ENCODE peak calls at places on chromosomes 5 and 9, in seven cellular contexts. S is fibroblast of mammary gland, A is H9, Y is PC-3, V is lower leg skin, B is fibroblast of lung, Q is mucosa of descending colon. J is an unnamed sample.

GRCh38 chr5:126499742-126500396 is 76.7 kb downstream of the GRAMD2B start:
- DNase-seq in Q (no peak), S (peak), B (no peak), V (no peak), A (peak), Y (peak), J (no peak)

GRCh38 chr5:38148021-38148625 is 110.2 kb upstream of the EGFLAM start:
- DNase-seq in Y (no peak), A (no peak), Q (no peak), V (no peak), B (no peak), S (no peak), J (no peak)

GRCh38 chr5:170049713-170050112 is 56.0 kb upstream of the FOXI1 start:
- DNase-seq in Q (no peak), Y (no peak), S (no peak), V (peak), B (no peak), A (no peak), J (no peak)

GRCh38 chr9:134696433-134696832 is 54.8 kb downstream of the COL5A1 start:
- DNase-seq in A (no peak), B (no peak), S (no peak), V (no peak), Y (no peak), Q (no peak), J (no peak)

GRCh38 chr9:127805620-127806019 is 2.9 kb downstream of the FPGS start:
- DNase-seq in Q (no peak), S (peak), V (no peak), A (peak), B (peak), Y (no peak), J (peak)

GRCh38 chr5:69224520-69224919 is 10.2 kb upstream of the CDK7 start:
- DNase-seq in Y (peak), Q (no peak), B (no peak), S (no peak), V (no peak), A (no peak), J (no peak)

GRCh38 chr5:14960120-14960462 is 88.5 kb upstream of the ANKH start:
- DNase-seq in Q (no peak), V (no peak), Y (no peak), B (no peak), S (no peak), A (no peak), J (no peak)

GRCh38 chr5:72818866-72819534 is 2.5 kb downstream of the TNPO1 start:
- DNase-seq in B (peak), S (peak), Q (peak), Y (peak), A (peak), V (peak), J (peak)

GRCh38 chr5:38672059-38672791 is 115.8 kb upstream of the LIFR start:
- DNase-seq in A (no peak), Q (no peak), V (no peak), B (peak), Y (peak), S (peak), J (no peak)

GRCh38 chr5:16826379-16827125 is 109.5 kb downstream of the MYO10 start:
- DNase-seq in Y (no peak), V (no peak), S (no peak), Q (no peak), B (no peak), A (no peak), J (no peak)

GRCh38 chr5:159139787-159140186 is 40.1 kb upstream of the EBF1 start:
- DNase-seq in Q (no peak), Y (no peak), V (no peak), B (no peak), S (no peak), A (no peak), J (no peak)

GRCh38 chr5:161150589-161150988 is 298.6 kb upstream of the ATP10B start:
- DNase-seq in A (no peak), Y (no peak), S (no peak), B (no peak), Q (no peak), V (no peak), J (no peak)

GRCh38 chr5:89211836-89212235 is 328.9 kb upstream of the MEF2C start:
- DNase-seq in A (no peak), B (peak), S (peak), Q (no peak), Y (peak), V (no peak), J (no peak)

GRCh38 chr9:69579032-69579748 is 93.0 kb downstream of the APBA1 start:
- DNase-seq in A (no peak), B (no peak), Q (no peak), V (no peak), S (no peak), Y (no peak), J (no peak)

GRCh38 chr5:132089363-132089762 is 15.8 kb downstream of the CSF2 start:
- DNase-seq in S (no peak), V (no peak), A (no peak), Y (no peak), Q (no peak), B (no peak), J (no peak)

GRCh38 chr5:111697215-111697614 is 59.8 kb downstream of the NREP start:
- DNase-seq in B (peak), Q (no peak), A (no peak), S (peak), V (no peak), Y (no peak), J (no peak)

GRCh38 chr9:20552874-20553624 is 69.2 kb downstream of the MLLT3 start:
- DNase-seq in Q (no peak), A (no peak), Y (peak), B (peak), S (peak), V (no peak), J (no peak)

GRCh38 chr5:79636981-79637733 is 24.9 kb downstream of the TENT2 start:
- DNase-seq in Y (no peak), B (no peak), S (peak), V (no peak), Q (no peak), A (no peak), J (no peak)

GRCh38 chr5:145943674-145944121 is 7.3 kb downstream of the SH3RF2 start:
- DNase-seq in B (peak), Y (peak), S (peak), V (no peak), A (no peak), Q (no peak), J (no peak)

GRCh38 chr5:77928776-77929175 is 152.6 kb upstream of the TBCA start:
- DNase-seq in Y (no peak), Q (no peak), A (no peak), S (no peak), B (no peak), V (no peak), J (no peak)

GRCh38 chr9:75088646-75089368 is 493 bp downstream of the OSTF1 start:
- DNase-seq in V (peak), B (peak), Y (peak), A (peak), Q (peak), S (peak), J (peak)

GRCh38 chr5:180354966-180355365 is 1.8 kb upstream of the GFPT2 start:
- DNase-seq in Y (no peak), S (no peak), B (no peak), Q (no peak), V (no peak), A (no peak), J (no peak)

GRCh38 chr9:36158917-36159316 is 10.3 kb upstream of the CCIN start:
- DNase-seq in V (no peak), S (peak), A (no peak), B (peak), Q (no peak), Y (no peak), J (no peak)

GRCh38 chr9:69218166-69218565 is 44.1 kb downstream of the TJP2 start:
- DNase-seq in Y (no peak), S (no peak), V (no peak), Q (no peak), A (no peak), B (no peak), J (no peak)

GRCh38 chr5:108560581-108560980 is 178.7 kb upstream of the FBXL17 start:
- DNase-seq in Q (no peak), V (no peak), B (peak), A (no peak), S (peak), Y (peak), J (no peak)

GRCh38 chr9:132697230-132697629 is 27.0 kb downstream of the GTF3C4 start:
- DNase-seq in B (no peak), Q (no peak), A (no peak), S (peak), V (no peak), Y (no peak), J (no peak)

GRCh38 chr9:33155393-33155792 is 11.7 kb downstream of the B4GALT1 start:
- DNase-seq in Y (peak), V (peak), B (peak), A (no peak), S (no peak), Q (no peak), J (no peak)

GRCh38 chr5:124661317-124662141 is 84.9 kb downstream of the ZNF608 start:
- DNase-seq in S (peak), V (no peak), A (no peak), Y (peak), B (peak), Q (no peak), J (peak)

DNA sequence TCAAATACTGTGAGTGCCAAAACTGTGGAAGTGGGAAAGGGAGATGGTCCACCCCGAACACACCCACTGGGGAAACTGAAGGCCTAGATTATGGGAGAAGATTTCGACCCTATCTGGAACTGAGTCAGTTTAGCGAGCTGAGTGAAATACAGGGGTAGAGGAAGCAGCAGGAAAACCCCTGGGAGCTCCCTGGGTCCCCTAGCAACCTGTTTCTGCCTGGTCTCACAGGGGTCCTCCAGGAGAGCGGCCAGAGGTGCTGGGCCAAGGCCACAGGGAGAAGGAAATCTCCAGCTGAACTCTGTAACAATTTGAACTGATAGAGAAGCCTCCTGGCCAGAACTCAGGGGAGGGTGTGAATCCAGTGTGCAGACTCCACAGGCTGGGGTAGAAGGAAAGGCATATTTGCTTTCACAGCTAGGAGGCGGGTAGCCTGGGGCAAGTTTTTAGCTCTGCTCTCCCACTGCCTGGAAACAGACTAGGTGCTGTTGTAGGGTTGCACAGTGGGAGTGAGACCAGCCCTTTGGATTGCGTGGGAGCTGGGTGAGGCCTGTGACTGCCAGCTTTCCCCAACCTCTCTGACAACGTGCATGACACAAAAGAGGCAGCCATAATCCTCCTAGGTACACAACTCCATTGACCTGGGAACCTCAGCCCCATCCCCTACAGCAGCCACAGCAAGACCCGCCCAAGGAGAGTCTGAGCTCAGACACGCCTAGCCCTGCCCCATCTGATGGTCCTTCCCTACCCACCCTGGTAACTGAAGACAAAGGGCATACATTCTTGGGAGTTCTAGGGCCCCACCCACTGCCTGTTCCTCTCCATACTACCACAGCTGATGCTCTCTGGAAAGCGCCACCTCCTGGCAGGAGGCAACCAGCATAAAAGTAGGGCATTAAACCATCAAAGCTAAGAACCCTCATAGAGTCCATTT is 78.8 kb upstream of the GPBP1 start:
- DNase-seq in A (peak), Y (peak), V (no peak), Q (peak), B (no peak), S (peak), J (peak)
- TF ChIP-seq CTCF in A (peak), Y (peak), V (no peak), Q (peak), B (no peak), S (peak), J (no peak)

GRCh38 chr9:89865981-89866380 is 261.2 kb downstream of the GADD45G start:
- DNase-seq in Q (no peak), A (no peak), B (no peak), V (no peak), S (no peak), Y (no peak), J (peak)
- TF ChIP-seq CTCF in Q (no peak), A (no peak), B (no peak), V (no peak), S (no peak), Y (no peak), J (no peak)

GRCh38 chr5:102222772-102223171 is 73.3 kb downstream of the SLCO4C1 start:
- DNase-seq in B (no peak), S (no peak), V (no peak), Y (peak), A (no peak), Q (no peak), J (no peak)
- TF ChIP-seq CTCF in B (no peak), S (no peak), V (no peak), Y (no peak), A (no peak), Q (no peak), J (no peak)

GRCh38 chr9:89564257-89564878 is 40.4 kb upstream of the GADD45G start:
- DNase-seq in B (no peak), V (peak), A (peak), Q (no peak), S (no peak), Y (peak), J (peak)
- TF ChIP-seq CTCF in B (no peak), V (no peak), A (peak), Q (no peak), S (no peak), Y (peak), J (no peak)

DNA sequence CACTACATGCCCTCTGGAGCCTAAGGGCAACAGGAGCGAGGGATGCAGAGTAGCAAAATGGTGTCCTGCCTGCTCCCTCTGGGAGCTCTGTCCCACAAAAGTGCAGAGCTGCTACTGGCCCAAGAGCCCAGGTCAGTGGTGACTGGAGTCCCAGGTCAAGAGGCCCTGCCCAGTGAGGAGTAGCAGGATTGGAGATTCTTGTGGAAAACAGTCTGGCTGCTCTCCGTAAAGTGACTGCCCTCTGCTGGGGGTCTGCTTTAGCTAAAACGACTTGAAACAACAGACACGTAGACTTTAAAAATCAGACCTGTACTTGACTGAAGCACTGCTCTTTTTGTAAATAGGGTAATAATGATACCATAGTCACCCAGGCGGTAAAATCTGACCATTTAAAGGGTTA is 917.0 kb downstream of the MAT2B start:
- DNase-seq in Y (no peak), A (peak), B (no peak), S (peak), Q (no peak), V (no peak), J (peak)
- TF ChIP-seq CTCF in Y (peak), A (peak), B (peak), S (peak), Q (no peak), V (no peak), J (peak)